ENCODE peak calls at places on chromosomes 13 and 19, in seven cellular contexts. A, M, Z, K, Y, T and X are unnamed samples.

GRCh38 chr13:106612688-106613087 is 44.8 kb upstream of the ARGLU1 start:
- DNase-seq in A (peak; percentile 50), M (no peak), Z (peak; percentile 89), K (peak; percentile 90), Y (no peak), T (no peak), X (no peak)

GRCh38 chr13:99813346-99814095 is 158.0 kb downstream of the ZIC5 start:
- DNase-seq in A (no peak), M (no peak), Z (no peak), K (no peak), Y (no peak), T (no peak), X (no peak)

GRCh38 chr19:21604941-21605548 is 99.6 kb downstream of the ZNF429 start:
- DNase-seq in A (no peak), M (no peak), Z (no peak), K (no peak), Y (peak; percentile 30), T (no peak), X (peak; percentile 66)

GRCh38 chr13:52827839-52828238 is 20.6 kb downstream of the PCDH8 start:
- DNase-seq in A (no peak), M (no peak), Z (no peak), K (no peak), Y (no peak), T (no peak), X (no peak)

GRCh38 chr13:101708115-101708514 is 255.6 kb downstream of the ITGBL1 start:
- DNase-seq in A (no peak), M (no peak), Z (no peak), K (no peak), Y (no peak), T (no peak), X (no peak)

GRCh38 chr19:52993342-52994178 is 20.2 kb upstream of the ERVV-1 start:
- DNase-seq in A (peak; percentile 86), M (no peak), Z (peak; percentile 88), K (peak; percentile 91), Y (peak; percentile 73), T (peak; percentile 88), X (peak; percentile 83)

GRCh38 chr13:52701728-52702480 is 37.7 kb downstream of the CNMD start:
- DNase-seq in A (no peak), M (no peak), Z (no peak), K (no peak), Y (no peak), T (no peak), X (no peak)

GRCh38 chr13:45630791-45631190 is 15.3 kb upstream of the ERICH6B start:
- DNase-seq in A (no peak), M (no peak), Z (no peak), K (no peak), Y (no peak), T (no peak), X (no peak)

GRCh38 chr19:34018546-34018945 is 153.8 kb upstream of the LSM14A start:
- DNase-seq in A (no peak), M (no peak), Z (no peak), K (no peak), Y (no peak), T (no peak), X (no peak)

DNA sequence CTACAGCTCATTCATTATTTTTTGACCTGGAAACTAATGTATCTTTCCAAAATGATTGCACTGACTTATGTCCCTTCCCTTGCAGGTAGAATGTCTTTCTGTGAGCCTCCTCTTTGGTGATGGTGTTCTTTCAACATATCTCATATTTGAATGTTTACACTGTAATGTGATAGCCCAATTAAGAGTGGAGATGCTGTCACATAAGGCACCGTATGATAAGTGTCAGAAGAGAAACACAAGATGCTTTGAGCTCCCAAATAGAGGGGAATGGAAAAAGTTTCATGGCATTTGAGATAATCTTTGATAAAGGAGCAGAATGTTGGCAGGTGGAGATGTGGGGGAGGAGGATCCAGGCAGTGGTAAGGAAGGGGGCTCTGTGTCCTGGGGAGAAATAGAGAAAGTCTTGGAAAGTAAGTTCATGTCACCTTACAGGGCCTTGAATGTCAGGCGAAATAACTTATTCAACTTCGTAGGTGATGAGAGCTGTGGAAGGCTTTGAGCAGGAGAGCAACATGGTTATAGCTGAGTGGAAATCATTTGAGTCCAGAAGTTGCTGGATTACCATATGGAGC is 10.2 kb upstream of the RNF113B start:
- DNase-seq in A (no peak), M (no peak), Z (no peak), K (no peak), Y (no peak), T (no peak), X (no peak)
- TF ChIP-seq POLR2AphosphoS5 in A (no peak), M (no peak), Z (no peak), K (no peak), Y (no peak), T (no peak), X (no peak)

GRCh38 chr19:677201-677600 is 1.0 kb downstream of the FSTL3 start:
- DNase-seq in A (peak; percentile 63), M (peak; percentile 38), Z (peak; percentile 94), K (no peak), Y (peak; percentile 75), T (no peak), X (no peak)
- TF ChIP-seq POLR2A in A (no peak), M (peak; percentile 6), Z (no peak), K (no peak), Y (no peak), T (no peak), X (peak; percentile 41)

DNA sequence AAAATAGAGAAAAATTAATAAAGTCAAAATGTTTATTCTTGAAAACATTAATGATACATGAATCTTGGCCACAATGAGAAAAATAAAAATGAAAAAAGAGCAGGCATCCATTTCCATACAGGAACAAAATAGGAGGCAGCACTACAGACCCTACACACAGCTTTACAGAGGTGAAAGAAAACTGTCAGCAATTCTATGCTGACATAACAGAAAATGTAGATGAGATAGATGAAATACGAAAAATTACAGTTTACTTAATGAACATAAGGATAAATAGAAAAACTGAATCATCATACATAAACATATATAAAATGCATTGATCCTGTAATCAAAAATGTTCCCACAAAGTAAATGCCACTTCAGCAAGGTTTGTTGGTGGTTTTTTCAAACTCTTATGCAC is 5.6 kb downstream of the LILRB4 start:
- DNase-seq in A (no peak), M (no peak), Z (no peak), K (no peak), Y (no peak), T (no peak), X (no peak)
- H3K9me3 ChIP-seq in A (no peaks in the 10 kb centered on the region), M (no peaks in the 10 kb centered on the region), Z (no peaks in the 10 kb centered on the region), K (no peaks in the 10 kb centered on the region), Y (no peaks in the 10 kb centered on the region), T (peaks cover 24% of the 10 kb centered on the region), X (no peaks in the 10 kb centered on the region)

DNA sequence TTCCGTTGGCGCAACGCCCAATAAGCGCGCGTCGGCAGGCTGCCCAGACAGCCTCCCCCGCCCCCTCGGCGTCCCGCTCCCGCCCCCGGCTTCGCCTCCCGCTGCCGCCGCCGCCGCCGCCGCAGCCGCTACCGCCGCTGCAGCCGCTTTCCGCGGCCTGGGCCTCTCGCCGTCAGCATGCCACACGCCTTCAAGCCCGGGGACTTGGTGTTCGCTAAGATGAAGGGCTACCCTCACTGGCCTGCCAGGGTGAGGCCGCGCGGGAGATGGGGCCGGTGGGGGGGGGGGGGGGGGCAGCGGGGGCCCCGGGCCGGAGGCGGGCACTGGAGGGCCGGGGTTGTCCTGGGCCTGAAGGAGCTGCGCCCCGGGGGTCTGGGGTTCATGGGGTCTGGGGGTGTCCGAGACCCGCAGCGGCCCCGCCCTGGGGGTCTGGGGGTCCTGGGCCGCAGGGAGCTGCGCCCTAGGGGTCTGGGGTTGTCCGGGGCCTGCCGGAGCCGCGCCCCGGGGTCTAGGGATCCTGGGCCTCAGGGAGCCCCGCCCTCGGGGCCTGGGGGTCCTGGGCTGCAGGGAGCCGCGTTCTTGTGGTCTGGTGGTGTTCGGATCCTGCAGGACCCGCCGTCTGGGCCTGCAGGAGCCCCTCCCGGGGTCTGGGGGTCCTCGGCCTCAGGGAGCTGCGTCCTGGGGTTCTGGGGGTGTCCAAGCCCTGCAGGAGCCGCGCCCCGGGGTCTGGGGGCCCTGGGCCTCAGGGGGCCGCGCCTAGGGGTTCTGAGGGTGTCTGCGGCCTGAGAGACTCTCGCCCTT is at the start of gene HDGFL2:
- DNase-seq in A (no peak), M (no peak), Z (no peak), K (no peak), Y (no peak), T (peak; percentile 98), X (no peak)
- TF ChIP-seq POLR2AphosphoS5 in A (no peak), M (peak; percentile 27), Z (peak; percentile 12), K (no peak), Y (no peak), T (no peak), X (no peak)

DNA sequence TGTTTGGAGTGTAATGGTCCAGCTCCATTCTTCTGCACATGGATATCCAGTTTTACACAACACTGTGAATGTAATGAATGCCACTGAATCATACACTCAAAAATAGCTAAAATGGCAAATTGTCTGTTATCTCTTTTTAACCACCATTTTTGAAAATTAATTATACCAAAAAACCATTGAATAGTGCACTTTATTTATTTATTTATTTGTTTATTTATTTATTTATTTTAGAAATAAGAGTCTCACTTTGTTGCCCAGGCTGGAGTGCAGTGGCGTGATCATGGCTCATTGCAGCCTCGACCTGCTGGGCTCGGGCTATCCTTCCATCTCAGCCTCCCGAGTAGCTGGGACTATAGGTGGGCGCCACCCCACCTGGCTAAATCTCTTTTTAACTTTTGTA is 7.3 kb upstream of the CEACAM19 start:
- DNase-seq in A (no peak), M (no peak), Z (no peak), K (no peak), Y (no peak), T (no peak), X (no peak)
- TF ChIP-seq POLR2A in A (no peak), M (no peak), Z (no peak), K (no peak), Y (no peak), T (no peak), X (no peak)

DNA sequence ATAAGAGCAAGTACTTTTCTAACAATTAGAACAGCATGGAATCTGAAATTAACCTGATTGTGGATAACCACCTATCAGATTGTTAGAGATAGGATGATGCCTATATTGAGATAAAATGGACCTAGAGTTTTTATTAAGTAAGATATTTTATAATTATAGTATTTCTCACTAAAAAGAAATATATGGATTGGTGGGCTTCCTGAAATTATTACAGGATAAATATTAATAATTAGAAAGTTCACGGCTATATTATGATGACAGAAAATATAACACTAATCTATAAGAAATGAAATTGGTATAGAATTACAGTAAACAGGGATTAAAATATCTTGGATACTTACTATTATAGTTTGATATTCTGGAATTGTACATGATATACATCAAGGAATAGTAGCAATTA is 378.0 kb upstream of the SPRY2 start:
- DNase-seq in A (no peak), M (no peak), Z (no peak), K (no peak), Y (no peak), T (no peak), X (no peak)
- H3K9me3 ChIP-seq in A (no peaks in the 10 kb centered on the region), M (peaks cover 67% of the 10 kb centered on the region), Z (no peaks in the 10 kb centered on the region), K (no peaks in the 10 kb centered on the region), Y (no peaks in the 10 kb centered on the region), T (no peaks in the 10 kb centered on the region), X (no peaks in the 10 kb centered on the region)

GRCh38 chr19:51621178-51621577 is 9.0 kb downstream of the SIGLEC5 start:
- DNase-seq in A (no peak), M (no peak), Z (no peak), K (peak; percentile 7), Y (no peak), T (no peak), X (no peak)
- TF ChIP-seq POLR2AphosphoS5 in A (no peak), M (no peak), Z (no peak), K (no peak), Y (no peak), T (no peak), X (no peak)